ENCODE peak calls at places on chromosomes 5 and 9, in six cellular contexts. Z, R, I, S, D and Y are unnamed samples.

GRCh38 chr9:101530076-101530711 is 3.5 kb upstream of the RNF20 start:
- DNase-seq in S (peak), D (peak), Z (no peak), I (peak), R (peak), Y (peak)

GRCh38 chr9:130189840-130190239 is 17.6 kb downstream of the NCS1 start:
- DNase-seq in S (no peak), R (peak), Z (no peak), D (peak), I (no peak), Y (no peak)

GRCh38 chr5:128534729-128535128 is 3.3 kb downstream of the FBN2 start:
- DNase-seq in R (peak), S (peak), Z (no peak), I (peak), D (peak), Y (peak)

GRCh38 chr9:127785933-127786772 is at the start of gene CDK9:
- DNase-seq in Z (no peak), I (peak), D (peak), S (peak), R (peak), Y (peak)

GRCh38 chr9:88682431-88682831 is 147.5 kb downstream of the NXNL2 start:
- DNase-seq in D (peak), R (no peak), S (no peak), Z (no peak), I (no peak), Y (no peak)

GRCh38 chr5:115983519-115983918 is 21.2 kb downstream of the LVRN start:
- DNase-seq in I (no peak), Z (no peak), D (no peak), R (no peak), S (no peak), Y (no peak)

GRCh38 chr5:1510631-1511030 is 13.1 kb downstream of the LPCAT1 start:
- DNase-seq in I (no peak), S (no peak), R (no peak), D (no peak), Z (no peak), Y (no peak)

GRCh38 chr9:83570359-83570758 is 32.2 kb upstream of the FRMD3 start:
- DNase-seq in S (no peak), R (no peak), Z (no peak), D (no peak), I (no peak), Y (peak)

GRCh38 chr5:127254729-127255284 is 35.8 kb upstream of the MEGF10 start:
- DNase-seq in I (no peak), D (no peak), R (peak), Z (no peak), S (no peak), Y (peak)

GRCh38 chr9:60545346-60546315 is 368.6 kb upstream of the SPATA31A5 start:
- DNase-seq in R (no peak), I (no peak), D (no peak), S (no peak), Z (no peak), Y (no peak)

GRCh38 chr5:100797863-100798262 is 105.2 kb downstream of the ST8SIA4 start:
- DNase-seq in D (peak), Z (no peak), R (peak), S (no peak), I (no peak), Y (peak)

GRCh38 chr5:65828507-65828906 is 97.9 kb upstream of the ERBIN start:
- DNase-seq in D (no peak), S (no peak), I (no peak), Z (no peak), R (peak), Y (no peak)

GRCh38 chr5:53194086-53194485 is 84.5 kb upstream of the MOCS2 start:
- DNase-seq in Z (no peak), I (no peak), S (no peak), D (peak), R (peak), Y (no peak)

GRCh38 chr5:175542232-175542965 is 64.0 kb downstream of the SFXN1 start:
- DNase-seq in Z (no peak), D (no peak), R (no peak), S (no peak), I (no peak), Y (no peak)

GRCh38 chr9:92607773-92608172 is 62.2 kb downstream of the IPPK start:
- DNase-seq in R (peak), D (peak), I (no peak), S (no peak), Z (no peak), Y (no peak)

GRCh38 chr9:115847245-115847644 is 306.3 kb upstream of the PAPPA start:
- DNase-seq in R (peak), S (no peak), I (no peak), D (peak), Z (no peak), Y (no peak)

GRCh38 chr5:14035859-14036440 is 91.5 kb upstream of the DNAH5 start:
- DNase-seq in I (peak), R (peak), Z (peak), D (peak), S (peak), Y (peak)
- H3K4me3 ChIP-seq in I (no peak), R (no peak), Z (peak), D (no peak), S (peak), Y (no peak)

DNA sequence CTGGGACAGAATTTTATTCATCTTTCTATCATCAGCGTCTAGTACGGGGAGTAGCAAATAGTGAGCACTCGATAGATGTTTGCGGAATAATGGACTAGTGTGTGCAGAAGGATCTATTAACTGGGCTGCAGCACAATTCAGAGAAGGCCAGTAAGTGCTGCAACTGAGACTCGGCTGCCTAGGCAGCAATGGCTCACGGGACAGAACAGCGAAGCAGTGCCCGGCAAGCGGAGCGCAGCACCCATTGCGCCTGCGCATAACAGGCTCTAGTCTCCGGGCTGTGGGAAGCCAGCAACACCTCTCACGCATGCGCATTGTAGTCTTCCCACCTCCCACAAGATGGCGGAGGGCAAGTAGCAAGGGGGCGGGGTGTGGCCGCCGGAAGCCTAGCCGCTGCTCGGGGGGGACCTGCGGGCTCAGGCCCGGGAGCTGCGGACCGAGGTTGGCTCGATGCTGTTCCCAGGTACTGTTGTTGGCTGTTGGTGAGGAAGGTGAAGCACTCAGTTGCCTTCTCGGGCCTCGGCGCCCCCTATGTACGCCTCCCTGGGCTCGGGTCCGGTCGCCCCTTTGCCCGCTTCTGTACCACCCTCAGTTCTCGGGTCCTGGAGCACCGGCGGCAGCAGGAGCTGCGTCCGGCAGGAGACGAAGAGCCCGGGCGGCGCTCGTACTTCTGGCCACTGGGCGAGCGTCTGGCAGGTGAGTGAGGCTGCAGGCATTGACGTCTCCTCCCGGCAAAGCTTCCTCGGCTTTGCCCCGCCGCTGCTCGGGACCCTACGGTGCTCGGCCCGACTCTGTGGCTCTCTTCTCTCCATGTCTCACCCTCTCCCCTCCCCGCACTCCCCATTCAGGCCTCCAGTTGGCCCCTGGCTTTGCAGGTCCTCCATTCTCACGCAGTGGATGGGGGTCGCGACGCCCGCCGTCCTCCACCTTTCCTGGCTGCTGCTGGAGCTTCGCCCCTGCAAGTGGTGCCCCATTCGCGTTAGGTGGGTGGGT is 30.2 kb upstream of the APC start:
- DNase-seq in Z (peak), I (peak), D (peak), S (peak), R (peak), Y (peak)
- H2BK120ac ChIP-seq in Z (no peak), I (no peak), D (peak), S (peak), R (peak), Y (peak)

GRCh38 chr5:141874262-141874964 is 3.8 kb downstream of the PCDH1 start:
- DNase-seq in I (no peak), S (no peak), R (no peak), Z (no peak), D (no peak), Y (no peak)

GRCh38 chr5:141873933-141874261 is 4.3 kb downstream of the PCDH1 start:
- DNase-seq in I (no peak), Z (no peak), R (no peak), S (no peak), D (no peak), Y (peak)

GRCh38 chr5:141876628-141877477 is 1.4 kb downstream of the PCDH1 start:
- DNase-seq in Z (no peak), S (no peak), I (peak), R (no peak), D (peak), Y (no peak)

GRCh38 chr5:141875795-141876627 is 2.2 kb downstream of the PCDH1 start:
- DNase-seq in I (peak), R (no peak), Z (no peak), S (no peak), D (no peak), Y (no peak)

DNA sequence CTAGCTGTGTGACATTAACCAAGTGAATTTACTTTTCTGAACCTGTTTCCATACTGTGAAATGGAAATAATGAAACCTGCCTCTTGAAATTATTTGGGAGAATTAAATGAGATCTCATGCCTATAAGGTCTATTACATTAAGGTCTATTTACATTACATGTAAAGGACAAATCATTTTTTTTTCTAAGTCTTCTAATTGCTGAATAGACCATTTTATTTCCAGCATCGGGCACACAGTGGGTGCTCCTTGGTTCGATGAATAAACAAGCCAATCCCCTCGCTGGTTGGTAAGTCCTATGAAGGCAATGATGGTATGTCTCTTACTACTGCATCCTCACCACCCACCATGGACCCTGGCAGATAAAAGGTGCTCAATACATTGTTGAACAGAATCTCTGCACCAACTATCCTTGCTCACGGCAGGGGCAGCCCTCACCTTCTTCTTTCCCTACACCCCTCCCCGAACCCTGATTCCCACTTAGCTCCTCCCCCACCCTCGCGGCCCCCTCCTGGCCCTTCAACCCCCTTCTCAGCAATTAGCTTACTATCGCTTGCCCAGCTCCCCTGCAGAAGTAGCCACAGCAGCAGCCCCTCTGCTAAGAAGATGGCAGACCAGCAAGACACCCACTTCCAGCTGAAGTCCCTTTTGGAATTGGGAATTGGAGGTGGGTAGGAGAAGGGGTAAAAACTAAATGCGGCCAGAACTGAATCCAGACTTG is 3.0 kb downstream of the PCDH1 start:
- DNase-seq in I (no peak), D (no peak), R (no peak), S (no peak), Z (no peak), Y (no peak)
- H3K4me3 ChIP-seq in I (no peak), D (no peak), R (no peak), S (peak), Z (peak), Y (no peak)

GRCh38 chr5:61398440-61398839 is 66.4 kb downstream of the ZSWIM6 start:
- DNase-seq in S (no peak), Z (no peak), I (no peak), D (no peak), R (no peak), Y (no peak)

GRCh38 chr5:61402970-61403369 is 70.9 kb downstream of the ZSWIM6 start:
- DNase-seq in S (no peak), R (no peak), I (no peak), D (no peak), Z (no peak), Y (no peak)

GRCh38 chr5:61401726-61402125 is 69.7 kb downstream of the ZSWIM6 start:
- DNase-seq in Z (no peak), S (no peak), D (peak), R (peak), I (peak), Y (no peak)

GRCh38 chr5:61399679-61400078 is 67.6 kb downstream of the ZSWIM6 start:
- DNase-seq in S (no peak), R (no peak), D (no peak), I (no peak), Z (no peak), Y (no peak)

DNA sequence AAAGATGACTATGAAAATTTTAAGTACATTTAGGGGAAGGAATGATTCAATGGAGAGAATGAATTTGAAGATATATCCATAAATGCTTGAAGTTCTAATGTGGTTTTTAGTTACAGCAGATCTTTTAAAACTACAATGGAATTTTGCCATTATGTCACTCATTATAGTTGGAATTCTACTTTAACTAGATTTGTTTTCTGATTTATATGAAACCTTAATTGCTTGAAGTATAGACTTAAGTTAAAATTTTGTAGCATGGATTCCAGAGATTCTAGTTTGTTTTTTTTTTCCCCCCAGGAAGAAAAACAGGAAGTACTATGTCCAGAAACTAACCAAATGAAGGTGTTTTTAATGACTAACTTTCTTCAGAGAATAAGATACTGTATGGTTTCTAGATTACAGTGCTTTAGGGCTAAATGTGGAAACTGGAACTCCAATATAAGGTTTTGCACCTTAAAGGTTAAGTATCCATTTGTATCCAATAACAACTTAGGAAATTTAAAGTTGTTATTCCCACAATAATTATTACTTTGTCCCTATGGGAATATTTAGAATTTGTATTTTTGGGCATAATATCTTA is 70.3 kb downstream of the ZSWIM6 start:
- DNase-seq in D (no peak), R (no peak), S (no peak), Z (no peak), I (no peak), Y (no peak)
- H2BK120ac ChIP-seq in D (no peak), R (no peak), S (no peak), Z (no peak), I (no peak), Y (no peak)

GRCh38 chr5:140633081-140633471 is at the start of gene CD14:
- DNase-seq in S (no peak), I (no peak), Z (no peak), D (no peak), R (no peak), Y (peak)

GRCh38 chr5:140631063-140631462 is 1.9 kb downstream of the CD14 start:
- DNase-seq in R (no peak), S (no peak), D (no peak), I (no peak), Z (no peak), Y (no peak)

GRCh38 chr5:140634103-140634502 is 1.1 kb upstream of the CD14 start:
- DNase-seq in R (no peak), I (no peak), S (no peak), D (no peak), Z (no peak), Y (no peak)

GRCh38 chr5:140631831-140632365 is 1.1 kb downstream of the CD14 start:
- DNase-seq in S (no peak), D (no peak), R (no peak), I (no peak), Z (no peak), Y (peak)

GRCh38 chr5:140632366-140633080 is 452 bp downstream of the CD14 start:
- DNase-seq in D (no peak), R (peak), S (no peak), Z (no peak), I (no peak), Y (peak)
- H3K4me3 ChIP-seq in D (no peak), R (peak), S (no peak), Z (no peak), I (no peak), Y (no peak)

DNA sequence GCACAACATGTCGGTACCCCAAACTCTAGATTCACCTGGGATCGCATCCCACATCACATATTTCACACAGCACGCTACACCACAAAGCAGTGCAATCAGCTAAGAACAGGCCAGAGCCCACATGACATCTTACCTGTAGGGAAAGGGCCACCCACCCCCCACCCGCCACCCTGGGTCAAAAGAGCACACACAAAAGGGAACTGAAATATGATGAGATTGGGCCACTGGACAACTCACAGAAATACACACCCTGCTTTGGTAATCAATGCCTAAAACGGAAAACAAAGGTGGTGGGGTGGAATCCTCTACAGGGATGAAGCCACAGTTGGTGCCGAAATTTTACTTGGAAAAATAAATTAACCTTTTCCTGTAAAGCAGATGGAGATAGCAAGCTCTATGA is 13.1 kb downstream of the RETREG1 start:
- DNase-seq in D (no peak), S (no peak), R (no peak), Z (no peak), I (no peak), Y (no peak)
- H2BK120ac ChIP-seq in D (no peak), S (no peak), R (no peak), Z (no peak), I (no peak), Y (no peak)

GRCh38 chr9:22111871-22112247 is 102.8 kb upstream of the CDKN2B start:
- DNase-seq in Z (no peak), I (no peak), S (no peak), D (peak), R (peak), Y (no peak)

GRCh38 chr9:22111176-22111870 is 102.2 kb upstream of the CDKN2B start:
- DNase-seq in I (no peak), S (no peak), R (peak), D (peak), Z (no peak), Y (no peak)

GRCh38 chr9:22116751-22117150 is 107.6 kb upstream of the CDKN2B start:
- DNase-seq in I (no peak), D (no peak), Z (no peak), R (no peak), S (no peak), Y (no peak)

GRCh38 chr9:22114956-22115355 is 105.9 kb upstream of the CDKN2B start:
- DNase-seq in D (peak), I (no peak), Z (no peak), R (peak), S (no peak), Y (no peak)

GRCh38 chr9:22112870-22113846 is 104.1 kb upstream of the CDKN2B start:
- DNase-seq in Z (no peak), S (no peak), R (no peak), I (no peak), D (no peak), Y (no peak)
- H3K4me3 ChIP-seq in Z (no peak), S (no peak), R (no peak), I (no peak), D (no peak), Y (no peak)